ENCODE peak calls at places on chromosomes 11 and 22, in eight cellular contexts. E is cardiac muscle cell, K is stomach, M is BJ, N is Caco-2, Z is RWPE1, C is OCI-LY7, D is fibroblast of pulmonary artery. Y is an unnamed sample.
A peak's percentile ranks its signal among the peaks of the same experiment; 100 is the strongest.

GRCh38 chr11:118856314-118856713 is 27.4 kb upstream of the CXCR5 start:
- DNase-seq in K (no peak), M (no peak), N (no peak), Z (no peak), C (peak; percentile 52), E (no peak), D (no peak), Y (no peak)

GRCh38 chr11:14054708-14055107 is 92.2 kb downstream of the SPON1 start:
- DNase-seq in M (peak; percentile 41), Z (no peak), C (peak; percentile 43), K (no peak), E (no peak), N (no peak), D (no peak), Y (no peak)

GRCh38 chr11:17699157-17700114 is 19.9 kb upstream of the MYOD1 start:
- DNase-seq in Z (no peak), E (no peak), K (no peak), N (no peak), C (no peak), D (peak; percentile 18), M (no peak), Y (no peak)

GRCh38 chr11:93169950-93170561 is 27.7 kb downstream of the SLC36A4 start:
- DNase-seq in C (peak; percentile 32), M (no peak), N (peak; percentile 36), K (no peak), Z (peak; percentile 9), D (peak; percentile 55), E (peak; percentile 42), Y (no peak)

GRCh38 chr11:57781529-57781943 is 19.9 kb downstream of the CTNND1 start:
- DNase-seq in D (peak; percentile 51), N (peak; percentile 95), M (no peak), E (peak; percentile 62), Z (peak; percentile 70), K (peak; percentile 88), C (no peak), Y (no peak)

GRCh38 chr11:10911907-10912306 is 54.1 kb upstream of the ZBED5 start:
- DNase-seq in D (peak; percentile 67), N (no peak), C (no peak), E (no peak), K (no peak), M (no peak), Z (no peak), Y (no peak)

GRCh38 chr11:67468056-67468455 is 995 bp downstream of the TMEM134 start:
- DNase-seq in N (peak; percentile 49), E (no peak), D (no peak), C (peak; percentile 32), Z (peak; percentile 89), K (peak; percentile 96), M (no peak), Y (no peak)

GRCh38 chr11:72813740-72814138 is 472 bp upstream of the ATG16L2 start:
- DNase-seq in Z (peak; percentile 70), E (peak; percentile 86), N (peak; percentile 95), M (no peak), C (peak; percentile 92), D (peak; percentile 75), K (peak; percentile 85), Y (peak; percentile 88)

GRCh38 chr11:59368238-59369022 is 9.7 kb downstream of the OR5AN1 start:
- DNase-seq in K (no peak), C (no peak), D (no peak), M (no peak), E (no peak), Z (no peak), N (no peak), Y (no peak)

GRCh38 chr11:66225054-66225453 is 43.4 kb upstream of the RAB1B start:
- DNase-seq in C (no peak), N (no peak), K (no peak), E (no peak), Z (no peak), D (no peak), M (no peak), Y (no peak)

GRCh38 chr11:95515379-95515778 is 274.2 kb downstream of the FAM76B start:
- DNase-seq in K (no peak), M (no peak), C (no peak), D (no peak), N (no peak), E (no peak), Z (no peak), Y (no peak)

GRCh38 chr22:44147821-44148574 is 32.7 kb upstream of the PARVG start:
- DNase-seq in M (no peak), C (no peak), N (no peak), D (no peak), K (no peak), E (peak; percentile 26), Z (no peak), Y (no peak)

GRCh38 chr11:108370990-108371389 is 96.3 kb downstream of the C11orf65 start:
- DNase-seq in Z (no peak), C (no peak), K (no peak), M (no peak), N (no peak), E (no peak), D (no peak), Y (no peak)

GRCh38 chr11:66604161-66604560 is 11.2 kb downstream of the CCS start:
- DNase-seq in Z (no peak), E (no peak), C (no peak), D (no peak), K (no peak), M (no peak), N (no peak), Y (no peak)

GRCh38 chr11:64284048-64284961 is at the start of gene BAD:
- DNase-seq in M (no peak), D (peak; percentile 91), C (peak; percentile 94), E (peak; percentile 96), N (peak; percentile 95), K (peak; percentile 97), Z (peak; percentile 98), Y (peak; percentile 99)

GRCh38 chr11:83454674-83455073 is 168.5 kb upstream of the CCDC90B start:
- DNase-seq in D (no peak), N (no peak), Z (no peak), M (no peak), K (no peak), E (no peak), C (no peak), Y (no peak)

GRCh38 chr11:9774591-9775392 is 110.9 kb downstream of the SWAP70 start:
- DNase-seq in C (no peak), M (peak; percentile 92), E (no peak), D (peak; percentile 71), N (no peak), K (no peak), Z (no peak), Y (no peak)

DNA sequence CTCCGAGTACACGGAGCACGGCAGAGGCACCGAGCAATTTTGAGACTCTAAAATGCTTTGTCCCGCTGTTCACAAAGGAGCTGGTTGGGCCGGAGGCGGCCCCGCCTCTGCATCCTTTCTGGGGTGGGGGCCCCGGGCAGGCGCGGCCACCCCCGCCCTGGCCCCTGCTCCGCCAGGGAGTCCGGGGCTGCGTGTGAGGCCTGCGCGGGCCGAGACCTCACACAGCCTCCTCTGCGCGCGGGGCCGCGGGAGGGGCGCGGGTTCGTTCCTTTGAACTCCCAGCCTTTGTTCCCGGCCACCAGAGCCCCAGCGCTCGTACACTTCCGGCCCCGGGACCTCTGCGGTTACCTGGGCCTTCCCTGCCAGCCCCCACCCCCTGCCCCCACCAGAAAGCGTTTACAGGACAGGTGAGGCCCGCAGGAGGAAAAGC is 1.6 kb downstream of the FGF19 start:
- DNase-seq in Z (no peak), E (no peak), N (no peak), K (no peak), M (no peak), D (no peak), C (no peak), Y (no peak)
- TF ChIP-seq CTCF in Z (no peak), E (no peak), N (no peak), K (no peak), M (no peak), D (no peak), C (no peak), Y (no peak)

DNA sequence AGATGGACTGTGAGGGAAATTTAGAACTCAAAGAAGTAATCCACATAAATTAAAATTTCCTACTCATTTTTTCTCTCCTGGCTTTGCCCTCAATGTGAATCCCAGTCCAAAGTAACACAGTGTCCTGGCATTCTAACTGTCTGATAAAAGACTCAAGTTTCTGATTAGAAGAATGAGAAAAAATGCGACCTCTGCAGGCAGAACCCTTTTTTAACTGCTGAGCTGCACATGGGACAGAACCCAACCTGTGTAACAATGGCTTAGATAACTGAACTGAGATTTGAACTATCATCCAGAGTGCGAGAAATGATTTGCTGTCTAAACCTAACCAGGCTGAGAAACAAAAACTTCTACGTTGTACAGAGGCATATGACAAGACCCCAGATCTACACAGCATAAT is 385.6 kb upstream of the LRRC4C start:
- DNase-seq in Z (no peak), M (no peak), E (no peak), C (no peak), N (no peak), K (no peak), D (no peak), Y (no peak)
- TF ChIP-seq CTCF in Z (no peak), M (no peak), E (no peak), C (no peak), N (no peak), K (no peak), D (no peak), Y (no peak)

GRCh38 chr22:50473088-50473487 is 1.7 kb downstream of the SBF1 start:
- DNase-seq in D (no peak), C (peak; percentile 85), M (no peak), N (no peak), K (no peak), E (no peak), Z (no peak), Y (no peak)
- TF ChIP-seq CTCF in D (peak; percentile 30), C (peak; percentile 87), M (peak; percentile 40), N (peak; percentile 15), K (no peak), E (peak; percentile 17), Z (no peak), Y (peak; percentile 62)

GRCh38 chr22:50576070-50576469 is 2.2 kb downstream of the CPT1B start:
- DNase-seq in N (peak; percentile 67), K (no peak), C (no peak), Z (no peak), D (peak; percentile 71), M (no peak), E (peak; percentile 60), Y (no peak)
- TF ChIP-seq CTCF in N (peak; percentile 41), K (no peak), C (peak; percentile 29), Z (no peak), D (peak; percentile 50), M (peak; percentile 23), E (peak; percentile 49), Y (no peak)

DNA sequence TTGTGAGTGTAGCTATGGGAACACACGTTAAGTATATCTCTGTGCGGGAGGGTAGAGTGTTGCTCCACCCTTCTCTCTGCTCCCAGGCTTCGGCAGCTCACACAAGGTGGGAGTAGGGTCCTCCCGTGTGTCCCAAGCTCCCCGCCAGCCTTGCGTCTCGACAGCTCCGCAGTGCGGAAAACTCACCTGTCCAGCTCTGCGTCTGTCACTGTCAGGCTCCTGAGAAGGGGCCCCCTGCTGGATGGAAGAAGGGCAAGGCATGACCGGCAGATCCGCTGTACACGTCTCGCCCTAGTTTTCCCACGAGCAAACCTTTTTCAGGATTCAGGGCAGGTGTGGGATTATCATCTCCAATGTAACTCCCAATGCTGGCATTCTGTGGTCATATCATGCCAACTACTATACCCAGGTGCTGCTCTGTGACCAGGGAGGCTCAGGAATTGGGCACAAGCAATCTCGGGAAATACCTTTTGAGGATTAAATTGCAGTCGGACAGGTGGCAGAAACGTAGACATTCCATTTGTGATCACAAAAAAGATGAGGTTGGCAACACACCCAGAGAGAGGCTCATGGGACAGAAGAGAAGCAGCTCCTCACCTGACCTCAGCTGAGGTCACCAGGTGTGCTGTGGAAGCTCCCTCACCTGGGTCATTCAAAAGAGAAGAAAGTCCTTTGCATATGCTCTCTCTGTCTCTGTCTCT is 314.0 kb upstream of the B3GAT1 start:
- DNase-seq in Z (peak; percentile 49), D (no peak), C (no peak), K (peak; percentile 48), M (no peak), N (peak; percentile 66), E (no peak), Y (no peak)
- TF ChIP-seq CTCF in Z (no peak), D (no peak), C (peak; percentile 20), K (no peak), M (no peak), N (peak; percentile 59), E (no peak), Y (no peak)

Y was measured in GM13977.